ENCODE peak calls at places on chromosomes 16 and 17, in four cellular contexts. N, U, X and I are unnamed samples.

GRCh38 chr17:41904242-41904841 is 14.4 kb downstream of the ACLY start:
- DNase-seq in N (no peak), X (no peak), U (no peak), I (no peak)

GRCh38 chr17:14355556-14355955 is 54.7 kb downstream of the HS3ST3B1 start:
- DNase-seq in U (no peak), X (peak; percentile 27), N (no peak), I (no peak)

GRCh38 chr17:82097187-82097918 is 683 bp downstream of the FASN start:
- DNase-seq in X (peak; percentile 82), N (no peak), U (peak; percentile 31), I (peak; percentile 77)

GRCh38 chr17:78738698-78739097 is 43.4 kb downstream of the CYTH1 start:
- DNase-seq in X (no peak), N (no peak), U (no peak), I (no peak)

GRCh38 chr17:43043306-43043705 is 18.3 kb downstream of the RND2 start:
- DNase-seq in X (peak; percentile 45), U (no peak), N (no peak), I (no peak)

GRCh38 chr16:27169511-27170071 is 33.7 kb upstream of the KDM8 start:
- DNase-seq in X (peak; percentile 83), N (no peak), U (peak; percentile 82), I (peak; percentile 71)

GRCh38 chr17:33302394-33302793 is 9.3 kb upstream of the ASIC2 start:
- DNase-seq in X (no peak), N (no peak), U (peak; percentile 61), I (no peak)

GRCh38 chr17:5610956-5611355 is 26.6 kb upstream of the NLRP1 start:
- DNase-seq in X (no peak), N (no peak), U (no peak), I (no peak)

GRCh38 chr17:27535178-27535928 is 79.1 kb downstream of the KSR1 start:
- DNase-seq in N (no peak), U (no peak), X (peak; percentile 20), I (no peak)

GRCh38 chr16:5003211-5003610 is 30.5 kb downstream of the NAGPA start:
- DNase-seq in U (no peak), X (no peak), N (no peak), I (no peak)

GRCh38 chr16:85670840-85671239 is 17.9 kb downstream of the GINS2 start:
- DNase-seq in N (no peak), U (no peak), X (no peak), I (no peak)

GRCh38 chr17:14971054-14971453 is 294.1 kb downstream of the PMP22 start:
- DNase-seq in X (no peak), N (no peak), U (no peak), I (no peak)

GRCh38 chr17:67053438-67054000 is 9.2 kb downstream of the CACNG1 start:
- DNase-seq in U (no peak), N (no peak), X (no peak), I (no peak)

GRCh38 chr17:7060165-7060890 is 16.4 kb upstream of the SLC16A11 start:
- DNase-seq in X (peak; percentile 77), U (peak; percentile 98), N (peak; percentile 96), I (peak; percentile 73)

GRCh38 chr17:81399481-81400153 is 4.4 kb downstream of the BAHCC1 start:
- DNase-seq in X (peak; percentile 64), U (peak; percentile 25), N (no peak), I (no peak)

GRCh38 chr17:1724351-1724868 is at the start of gene WDR81:
- DNase-seq in U (peak; percentile 59), X (peak; percentile 95), N (peak; percentile 48), I (peak; percentile 53)

GRCh38 chr17:79020631-79021301 is 3.2 kb upstream of the C1QTNF1 start:
- DNase-seq in N (no peak), X (peak; percentile 37), U (peak; percentile 25), I (no peak)

GRCh38 chr16:83068686-83069085 is 441.9 kb downstream of the CDH13 start:
- DNase-seq in U (no peak), N (no peak), X (peak; percentile 40), I (no peak)

GRCh38 chr16:67800252-67801046 is 5.9 kb downstream of the RANBP10 start:
- DNase-seq in X (peak; percentile 57), N (no peak), U (no peak), I (no peak)

GRCh38 chr16:67803894-67804293 is 2.5 kb downstream of the RANBP10 start:
- DNase-seq in N (no peak), X (no peak), U (no peak), I (no peak)

GRCh38 chr16:67805718-67806427 is 487 bp downstream of the RANBP10 start:
- DNase-seq in U (no peak), X (no peak), N (no peak), I (no peak)

GRCh38 chr16:67804853-67805542 is 1.4 kb downstream of the RANBP10 start:
- DNase-seq in U (peak; percentile 11), X (no peak), N (no peak), I (no peak)

DNA sequence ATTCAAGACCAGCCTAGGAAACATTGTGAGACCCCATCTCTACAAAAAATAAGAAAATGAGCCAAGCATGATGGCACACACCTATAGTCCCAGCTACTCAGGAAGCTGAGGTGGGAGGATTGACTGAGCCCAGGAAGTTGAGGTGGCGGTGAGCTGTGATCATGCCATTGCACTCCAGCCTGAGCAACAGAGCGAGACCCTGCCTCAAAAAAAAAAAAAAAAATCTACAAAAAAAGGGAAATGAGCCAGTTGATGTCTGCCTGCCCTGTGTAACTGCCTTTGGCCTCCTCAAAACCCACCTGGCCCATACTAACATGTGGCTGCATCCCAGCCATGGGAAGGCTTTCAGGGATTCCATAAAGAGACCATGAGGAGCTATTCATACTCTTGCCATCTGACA is 4.5 kb downstream of the RANBP10 start:
- DNase-seq in N (no peak), X (no peak), U (no peak), I (no peak)
- H3K4me1 ChIP-seq in N (peaks cover 22% of the 10 kb centered on the region), X (peaks cover 14% of the 10 kb centered on the region), U (peaks cover 10% of the 10 kb centered on the region), I (peaks cover 8% of the 10 kb centered on the region)

DNA sequence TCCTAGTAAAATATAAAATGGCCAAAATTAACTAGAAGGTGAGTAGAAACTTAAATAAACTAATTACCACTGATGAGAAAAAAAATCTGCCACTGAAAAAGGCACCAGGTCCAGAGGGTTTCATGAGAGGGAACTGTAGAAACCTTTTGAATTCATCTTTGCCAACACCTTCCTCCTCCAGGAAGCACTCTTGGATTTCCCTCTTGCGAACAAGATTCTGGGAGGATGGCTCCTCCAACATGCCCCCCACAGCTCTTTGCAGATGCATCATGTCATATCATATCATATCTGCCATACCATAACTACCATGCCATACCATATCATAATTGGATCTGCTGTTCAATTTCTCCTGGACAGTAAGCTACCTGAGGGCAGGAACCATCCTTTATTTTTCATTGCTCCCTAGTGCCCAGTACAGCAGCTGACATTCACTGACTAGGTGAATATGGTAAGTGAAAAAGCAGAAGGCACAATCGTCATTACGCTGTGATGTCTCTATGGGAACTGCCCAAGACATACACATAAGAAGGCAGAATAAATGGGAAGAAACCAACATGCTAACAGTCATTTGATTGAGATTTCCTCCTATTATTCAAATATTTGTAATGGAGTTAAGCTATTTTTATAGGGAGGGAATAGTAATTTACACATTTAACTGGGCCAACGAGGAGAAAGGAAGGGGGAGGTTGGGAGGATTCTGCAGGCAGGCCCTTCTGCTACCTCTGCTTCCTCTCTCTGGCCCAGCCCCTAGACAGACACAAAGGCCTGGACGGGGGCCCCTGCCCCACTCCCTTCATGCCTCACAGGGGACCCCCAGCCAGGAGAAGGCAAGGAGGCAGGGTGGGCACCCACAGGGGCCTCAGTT is 110.1 kb upstream of the SMURF2 start:
- DNase-seq in N (no peak), U (peak; percentile 26), X (no peak), I (no peak)
- H3K4me3 ChIP-seq in N (no peak overlapping the region), U (peak overlapping the region; percentile 74), X (no peak overlapping the region), I (peak overlapping the region; percentile 71)

GRCh38 chr17:17228521-17229279 is 8.3 kb downstream of the FLCN start:
- DNase-seq in U (no peak), X (no peak), N (no peak), I (no peak)
- H3K79me2 ChIP-seq in U (peaks cover 14% of the 10 kb centered on the region), X (peaks cover 16% of the 10 kb centered on the region), N (no peaks in the 10 kb centered on the region), I (peaks cover 9% of the 10 kb centered on the region)

GRCh38 chr16:2156025-2156848 is 655 bp downstream of the TRAF7 start:
- DNase-seq in U (peak; percentile 25), N (no peak), X (peak; percentile 84), I (no peak)

GRCh38 chr16:2156849-2157224 is 1.3 kb downstream of the TRAF7 start:
- DNase-seq in N (no peak), X (no peak), U (no peak), I (no peak)

GRCh38 chr16:2157480-2158261 is 2.1 kb downstream of the TRAF7 start:
- DNase-seq in N (no peak), U (no peak), X (peak; percentile 52), I (peak; percentile 49)

GRCh38 chr16:2154533-2155090 is 970 bp upstream of the TRAF7 start:
- DNase-seq in U (no peak), X (peak; percentile 45), N (no peak), I (no peak)

DNA sequence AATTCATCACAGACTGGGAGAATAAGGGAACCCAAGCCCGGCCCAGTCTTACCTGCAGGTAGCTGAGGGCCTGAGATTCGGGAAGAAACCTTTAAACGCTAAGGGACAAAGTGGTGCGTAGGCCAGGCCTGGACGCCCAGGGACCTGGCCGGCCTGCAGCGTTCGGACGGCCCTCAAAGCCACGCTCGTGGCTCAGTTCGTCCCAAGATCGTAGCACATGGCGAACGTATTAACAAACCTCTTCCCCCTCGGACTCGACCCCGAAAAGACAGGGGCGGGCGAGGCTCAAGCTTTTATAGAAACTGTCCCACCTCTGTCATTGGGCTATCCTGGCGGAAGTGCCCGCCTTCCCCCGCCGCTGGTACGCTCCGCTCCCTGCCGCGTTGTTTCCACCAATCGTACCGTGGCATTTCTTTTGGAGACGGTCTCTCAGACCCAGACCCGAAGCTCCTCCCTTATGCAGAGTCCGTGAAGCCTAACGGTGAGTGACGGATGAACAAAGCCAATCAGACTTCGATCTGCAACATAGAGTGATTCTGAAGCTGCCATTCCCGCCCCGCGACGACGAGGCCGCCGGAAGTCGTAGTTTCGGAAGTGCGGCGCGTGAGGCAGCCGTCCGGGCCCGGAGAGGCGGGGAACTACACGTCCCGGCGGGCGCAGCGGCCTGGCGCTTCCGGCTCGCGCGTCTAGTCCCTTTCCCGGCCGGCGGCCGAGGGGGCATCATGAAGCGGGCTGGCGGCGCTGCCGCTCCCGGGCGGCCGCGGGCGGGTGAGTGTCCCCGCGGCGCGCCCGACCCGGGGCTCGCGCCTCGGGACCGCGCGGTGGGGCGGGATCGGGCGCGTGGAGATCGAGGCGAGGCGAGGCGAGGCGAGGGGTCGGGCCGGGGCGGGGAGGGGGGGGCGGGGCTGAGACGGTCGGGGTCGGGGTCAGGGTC is at the start of gene TRAF7:
- DNase-seq in U (peak; percentile 99), X (peak; percentile 100), N (peak; percentile 100), I (peak; percentile 100)
- H3K4me1 ChIP-seq in U (peaks cover 35% of the 10 kb centered on the region), X (peaks cover 40% of the 10 kb centered on the region), N (peaks cover 74% of the 10 kb centered on the region), I (peaks cover 38% of the 10 kb centered on the region)

DNA sequence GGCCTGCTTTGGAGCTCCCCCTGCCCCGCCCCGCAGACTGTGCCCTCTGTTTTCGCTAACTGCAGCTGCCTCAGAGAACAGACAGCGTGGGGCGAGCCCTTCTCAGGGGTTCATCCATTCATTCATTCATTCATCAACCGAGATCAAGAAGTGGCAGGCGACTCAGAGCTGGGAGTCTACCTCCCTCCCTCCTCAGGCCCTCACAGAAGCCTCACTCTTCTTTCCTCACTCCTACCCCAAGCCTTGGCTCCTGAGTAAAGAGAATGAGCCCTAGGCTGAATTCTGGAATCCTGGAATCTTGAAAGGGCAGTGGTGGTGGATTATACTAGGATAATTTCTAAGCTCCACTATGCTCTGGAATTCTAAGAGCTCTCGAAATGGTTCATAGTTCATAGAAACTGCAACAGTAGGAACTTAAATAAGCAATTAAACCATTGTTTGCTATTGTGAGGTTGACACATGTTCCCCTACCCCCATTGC is 2.3 kb upstream of the DLX3 start:
- DNase-seq in U (peak; percentile 21), X (no peak), N (no peak), I (no peak)
- H3K4me3 ChIP-seq in U (peak overlapping the region; percentile 77), X (peak overlapping the region; percentile 68), N (peak overlapping the region; percentile 56), I (peak overlapping the region; percentile 68)

GRCh38 chr16:12054396-12054795 is 77.9 kb downstream of the SNX29 start:
- DNase-seq in N (no peak), U (no peak), X (no peak), I (no peak)
- H3K79me2 ChIP-seq in N (no peaks in the 10 kb centered on the region), U (no peaks in the 10 kb centered on the region), X (peaks cover 10% of the 10 kb centered on the region), I (no peaks in the 10 kb centered on the region)

GRCh38 chr17:63698886-63699637 is 863 bp downstream of the LIMD2 start:
- DNase-seq in N (no peak), U (peak; percentile 25), X (peak; percentile 50), I (no peak)
- H3K4me1 ChIP-seq in N (peaks cover 30% of the 10 kb centered on the region), U (peaks cover 7% of the 10 kb centered on the region), X (peaks cover 4% of the 10 kb centered on the region), I (no peaks in the 10 kb centered on the region)